ENCODE peak calls at places on chromosomes 7 and 10, in nine cellular contexts. One of them, this sample, is unnamed.

GRCh38 chr10:80356563-80356999 is at the start of the genes DYDC1 and DYDC2:
- DNase-seq in AG09319: no peak
- DNase-seq in LNCaP clone FGC: no peak
- DNase-seq in cardiac fibroblast: no peak
- DNase-seq in endothelial cell: peak; percentile 52
- DNase-seq in epithelial cell of esophagus: peak; percentile 56
- DNase-seq in HCT116: no peak
- DNase-seq in lower lobe of right lung: peak; percentile 83
- DNase-seq in CD8-positive, alpha-beta T cell: no peak
- DNase-seq in this sample: peak; percentile 95

GRCh38 chr10:21497177-21497807 is 28.2 kb downstream of the SKIDA1 start:
- DNase-seq in LNCaP clone FGC: peak; percentile 50
- DNase-seq in CD8-positive, alpha-beta T cell: no peak
- DNase-seq in cardiac fibroblast: peak; percentile 64
- DNase-seq in epithelial cell of esophagus: peak; percentile 90
- DNase-seq in HCT116: peak; percentile 82
- DNase-seq in AG09319: no peak
- DNase-seq in endothelial cell: peak; percentile 80
- DNase-seq in lower lobe of right lung: peak; percentile 95
- DNase-seq in this sample: peak; percentile 94

GRCh38 chr7:140723002-140723401 is 26.5 kb downstream of the NDUFB2 start:
- DNase-seq in epithelial cell of esophagus: no peak
- DNase-seq in endothelial cell: no peak
- DNase-seq in AG09319: no peak
- DNase-seq in LNCaP clone FGC: no peak
- DNase-seq in HCT116: no peak
- DNase-seq in cardiac fibroblast: no peak
- DNase-seq in CD8-positive, alpha-beta T cell: peak; percentile 5
- DNase-seq in lower lobe of right lung: no peak
- DNase-seq in this sample: no peak

GRCh38 chr7:44460325-44460724 is 30.1 kb downstream of the NUDCD3 start:
- DNase-seq in lower lobe of right lung: no peak
- DNase-seq in epithelial cell of esophagus: peak; percentile 23
- DNase-seq in AG09319: no peak
- DNase-seq in endothelial cell: no peak
- DNase-seq in LNCaP clone FGC: no peak
- DNase-seq in HCT116: no peak
- DNase-seq in CD8-positive, alpha-beta T cell: peak; percentile 13
- DNase-seq in cardiac fibroblast: no peak
- DNase-seq in this sample: no peak

GRCh38 chr7:16915405-16915804 is 33.6 kb upstream of the AGR3 start:
- DNase-seq in cardiac fibroblast: peak; percentile 89
- DNase-seq in CD8-positive, alpha-beta T cell: no peak
- DNase-seq in AG09319: peak; percentile 52
- DNase-seq in HCT116: peak; percentile 3
- DNase-seq in lower lobe of right lung: no peak
- DNase-seq in endothelial cell: no peak
- DNase-seq in LNCaP clone FGC: no peak
- DNase-seq in epithelial cell of esophagus: peak; percentile 98
- DNase-seq in this sample: no peak

GRCh38 chr7:158123753-158124152 is 463.9 kb downstream of the PTPRN2 start:
- DNase-seq in HCT116: no peak
- DNase-seq in CD8-positive, alpha-beta T cell: no peak
- DNase-seq in cardiac fibroblast: no peak
- DNase-seq in epithelial cell of esophagus: no peak
- DNase-seq in lower lobe of right lung: no peak
- DNase-seq in AG09319: no peak
- DNase-seq in endothelial cell: no peak
- DNase-seq in LNCaP clone FGC: no peak
- DNase-seq in this sample: no peak

GRCh38 chr10:16809074-16809718 is 8.0 kb downstream of the RSU1 start:
- DNase-seq in endothelial cell: peak; percentile 66
- DNase-seq in epithelial cell of esophagus: peak; percentile 49
- DNase-seq in cardiac fibroblast: peak; percentile 65
- DNase-seq in lower lobe of right lung: no peak
- DNase-seq in AG09319: no peak
- DNase-seq in HCT116: peak; percentile 31
- DNase-seq in LNCaP clone FGC: no peak
- DNase-seq in CD8-positive, alpha-beta T cell: no peak
- DNase-seq in this sample: peak; percentile 87

GRCh38 chr10:2137549-2138174 is 400.3 kb upstream of the ADARB2 start:
- DNase-seq in HCT116: no peak
- DNase-seq in CD8-positive, alpha-beta T cell: no peak
- DNase-seq in epithelial cell of esophagus: peak; percentile 76
- DNase-seq in endothelial cell: peak; percentile 49
- DNase-seq in lower lobe of right lung: no peak
- DNase-seq in cardiac fibroblast: no peak
- DNase-seq in AG09319: no peak
- DNase-seq in LNCaP clone FGC: peak; percentile 2
- DNase-seq in this sample: peak; percentile 78

GRCh38 chr7:134515569-134516468 is 11.5 kb upstream of the AKR1B10 start:
- DNase-seq in HCT116: peak; percentile 68
- DNase-seq in AG09319: peak; percentile 48
- DNase-seq in lower lobe of right lung: no peak
- DNase-seq in LNCaP clone FGC: no peak
- DNase-seq in CD8-positive, alpha-beta T cell: no peak
- DNase-seq in epithelial cell of esophagus: peak; percentile 92
- DNase-seq in endothelial cell: no peak
- DNase-seq in cardiac fibroblast: peak; percentile 97
- DNase-seq in this sample: no peak

GRCh38 chr7:151694828-151695580 is 175.3 kb upstream of the RHEB start:
- DNase-seq in endothelial cell: no peak
- DNase-seq in cardiac fibroblast: no peak
- DNase-seq in AG09319: no peak
- DNase-seq in lower lobe of right lung: peak; percentile 51
- DNase-seq in CD8-positive, alpha-beta T cell: no peak
- DNase-seq in HCT116: no peak
- DNase-seq in epithelial cell of esophagus: no peak
- DNase-seq in LNCaP clone FGC: peak; percentile 79
- DNase-seq in this sample: no peak

GRCh38 chr7:92717982-92718716 is 118.2 kb downstream of the CDK6 start:
- DNase-seq in lower lobe of right lung: peak; percentile 48
- DNase-seq in CD8-positive, alpha-beta T cell: no peak
- DNase-seq in AG09319: no peak
- DNase-seq in endothelial cell: peak; percentile 7
- DNase-seq in epithelial cell of esophagus: peak; percentile 74
- DNase-seq in LNCaP clone FGC: peak; percentile 42
- DNase-seq in HCT116: no peak
- DNase-seq in cardiac fibroblast: peak; percentile 55
- DNase-seq in this sample: no peak

GRCh38 chr7:1248459-1249131 is 15.9 kb downstream of the UNCX start:
- DNase-seq in endothelial cell: no peak
- DNase-seq in HCT116: no peak
- DNase-seq in AG09319: no peak
- DNase-seq in lower lobe of right lung: peak; percentile 39
- DNase-seq in epithelial cell of esophagus: no peak
- DNase-seq in LNCaP clone FGC: no peak
- DNase-seq in CD8-positive, alpha-beta T cell: no peak
- DNase-seq in cardiac fibroblast: no peak
- DNase-seq in this sample: peak; percentile 78

GRCh38 chr10:63866075-63866746 is 345.0 kb downstream of the REEP3 start:
- DNase-seq in LNCaP clone FGC: no peak
- DNase-seq in epithelial cell of esophagus: peak; percentile 55
- DNase-seq in AG09319: no peak
- DNase-seq in lower lobe of right lung: no peak
- DNase-seq in HCT116: peak; percentile 56
- DNase-seq in CD8-positive, alpha-beta T cell: no peak
- DNase-seq in endothelial cell: peak; percentile 75
- DNase-seq in cardiac fibroblast: peak; percentile 70
- DNase-seq in this sample: peak; percentile 95

GRCh38 chr10:91690412-91690811 is 57.5 kb upstream of the PPP1R3C start:
- DNase-seq in CD8-positive, alpha-beta T cell: no peak
- DNase-seq in AG09319: no peak
- DNase-seq in cardiac fibroblast: no peak
- DNase-seq in endothelial cell: no peak
- DNase-seq in epithelial cell of esophagus: no peak
- DNase-seq in lower lobe of right lung: no peak
- DNase-seq in LNCaP clone FGC: peak; percentile 90
- DNase-seq in HCT116: no peak
- DNase-seq in this sample: no peak

GRCh38 chr10:31062856-31063255 is 31.2 kb upstream of the ZNF438 start:
- DNase-seq in HCT116: no peak
- DNase-seq in AG09319: peak; percentile 62
- DNase-seq in cardiac fibroblast: peak; percentile 42
- DNase-seq in LNCaP clone FGC: no peak
- DNase-seq in lower lobe of right lung: no peak
- DNase-seq in epithelial cell of esophagus: peak; percentile 24
- DNase-seq in endothelial cell: no peak
- DNase-seq in CD8-positive, alpha-beta T cell: no peak
- DNase-seq in this sample: no peak

DNA sequence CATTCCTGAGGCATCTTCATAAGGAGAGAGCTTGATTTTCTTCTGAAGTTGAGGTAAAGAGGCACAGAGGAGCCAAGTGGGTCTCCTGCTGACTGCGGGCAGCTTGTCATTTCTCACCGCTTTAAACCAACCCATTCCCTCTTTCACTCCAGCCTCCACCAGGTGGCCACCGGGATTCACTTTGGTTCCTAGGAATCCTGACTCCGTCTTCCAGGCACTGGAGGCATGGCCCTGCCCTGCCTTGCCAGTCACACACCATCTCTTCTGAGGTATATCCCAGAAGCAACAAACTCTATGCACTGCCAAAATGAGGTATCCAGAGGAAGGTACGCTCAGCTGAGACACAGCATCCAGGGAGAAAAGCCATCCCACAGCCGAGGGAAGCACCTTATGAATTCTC is 280.8 kb downstream of the TNS3 start:
- DNase-seq in endothelial cell: no peak
- DNase-seq in CD8-positive, alpha-beta T cell: no peak
- DNase-seq in lower lobe of right lung: no peak
- DNase-seq in HCT116: no peak
- DNase-seq in cardiac fibroblast: no peak
- DNase-seq in epithelial cell of esophagus: no peak
- DNase-seq in LNCaP clone FGC: no peak
- DNase-seq in AG09319: no peak
- DNase-seq in this sample: peak; percentile 86
- TF ChIP-seq CTCF in endothelial cell: no peak
- TF ChIP-seq CTCF in CD8-positive, alpha-beta T cell: no peak
- TF ChIP-seq CTCF in lower lobe of right lung: no peak
- TF ChIP-seq CTCF in HCT116: peak; percentile 6
- TF ChIP-seq CTCF in cardiac fibroblast: no peak
- TF ChIP-seq CTCF in epithelial cell of esophagus: no peak
- TF ChIP-seq CTCF in LNCaP clone FGC: peak; percentile 34
- TF ChIP-seq CTCF in AG09319: no peak
- TF ChIP-seq CTCF in this sample: peak; percentile 65

DNA sequence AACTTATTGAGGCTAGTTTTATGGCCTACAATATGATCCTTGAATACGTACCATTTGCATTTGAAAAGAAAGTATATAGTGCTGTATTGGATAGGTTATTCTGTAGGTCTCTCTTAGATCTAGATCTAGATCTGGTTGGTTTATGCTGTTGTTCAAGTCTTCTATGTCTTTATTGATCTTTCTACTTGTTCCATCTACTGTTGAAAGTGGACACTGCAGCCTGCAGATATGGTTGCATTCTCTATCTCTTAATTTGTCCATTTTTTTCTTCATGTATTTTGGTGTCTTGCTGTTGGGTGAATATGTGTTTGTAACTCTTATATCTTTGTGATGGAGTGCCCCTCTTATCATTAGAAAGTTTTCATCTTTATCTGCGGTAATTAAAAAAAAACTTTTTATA is 139.4 kb upstream of the PCDH15 start:
- DNase-seq in epithelial cell of esophagus: no peak
- DNase-seq in cardiac fibroblast: no peak
- DNase-seq in endothelial cell: no peak
- DNase-seq in CD8-positive, alpha-beta T cell: no peak
- DNase-seq in AG09319: no peak
- DNase-seq in HCT116: no peak
- DNase-seq in lower lobe of right lung: no peak
- DNase-seq in LNCaP clone FGC: no peak
- DNase-seq in this sample: no peak
- TF ChIP-seq CTCF in epithelial cell of esophagus: no peak
- TF ChIP-seq CTCF in cardiac fibroblast: no peak
- TF ChIP-seq CTCF in endothelial cell: no peak
- TF ChIP-seq CTCF in CD8-positive, alpha-beta T cell: no peak
- TF ChIP-seq CTCF in AG09319: no peak
- TF ChIP-seq CTCF in HCT116: no peak
- TF ChIP-seq CTCF in lower lobe of right lung: no peak
- TF ChIP-seq CTCF in LNCaP clone FGC: peak; percentile 63
- TF ChIP-seq CTCF in this sample: peak; percentile 26

GRCh38 chr7:99397632-99397983 is 10.8 kb downstream of the PDAP1 start:
- DNase-seq in AG09319: no peak
- DNase-seq in endothelial cell: no peak
- DNase-seq in CD8-positive, alpha-beta T cell: no peak
- DNase-seq in HCT116: no peak
- DNase-seq in cardiac fibroblast: no peak
- DNase-seq in lower lobe of right lung: no peak
- DNase-seq in LNCaP clone FGC: no peak
- DNase-seq in epithelial cell of esophagus: no peak
- DNase-seq in this sample: no peak
- TF ChIP-seq CTCF in AG09319: no peak
- TF ChIP-seq CTCF in endothelial cell: no peak
- TF ChIP-seq CTCF in CD8-positive, alpha-beta T cell: no peak
- TF ChIP-seq CTCF in HCT116: no peak
- TF ChIP-seq CTCF in cardiac fibroblast: no peak
- TF ChIP-seq CTCF in lower lobe of right lung: no peak
- TF ChIP-seq CTCF in LNCaP clone FGC: no peak
- TF ChIP-seq CTCF in epithelial cell of esophagus: no peak
- TF ChIP-seq CTCF in this sample: no peak

GRCh38 chr7:74655785-74656420 is 1.6 kb upstream of the GTF2I start:
- DNase-seq in lower lobe of right lung: no peak
- DNase-seq in epithelial cell of esophagus: no peak
- DNase-seq in LNCaP clone FGC: no peak
- DNase-seq in CD8-positive, alpha-beta T cell: no peak
- DNase-seq in AG09319: no peak
- DNase-seq in HCT116: no peak
- DNase-seq in cardiac fibroblast: peak; percentile 11
- DNase-seq in endothelial cell: no peak
- DNase-seq in this sample: no peak

GRCh38 chr7:74658171-74659004 is 870 bp downstream of the GTF2I start:
- DNase-seq in LNCaP clone FGC: peak; percentile 70
- DNase-seq in HCT116: peak; percentile 75
- DNase-seq in lower lobe of right lung: peak; percentile 94
- DNase-seq in CD8-positive, alpha-beta T cell: peak; percentile 70
- DNase-seq in endothelial cell: peak; percentile 99
- DNase-seq in cardiac fibroblast: peak; percentile 89
- DNase-seq in AG09319: peak; percentile 83
- DNase-seq in epithelial cell of esophagus: peak; percentile 96
- DNase-seq in this sample: peak; percentile 97

GRCh38 chr7:74656421-74656910 is 1.1 kb upstream of the GTF2I start:
- DNase-seq in AG09319: no peak
- DNase-seq in lower lobe of right lung: no peak
- DNase-seq in cardiac fibroblast: peak; percentile 25
- DNase-seq in LNCaP clone FGC: no peak
- DNase-seq in CD8-positive, alpha-beta T cell: no peak
- DNase-seq in epithelial cell of esophagus: no peak
- DNase-seq in endothelial cell: peak; percentile 53
- DNase-seq in HCT116: no peak
- DNase-seq in this sample: peak; percentile 78

GRCh38 chr7:74656911-74657691 is 417 bp upstream of the GTF2I start:
- DNase-seq in lower lobe of right lung: peak; percentile 100
- DNase-seq in CD8-positive, alpha-beta T cell: peak; percentile 95
- DNase-seq in AG09319: peak; percentile 92
- DNase-seq in endothelial cell: peak; percentile 99
- DNase-seq in HCT116: peak; percentile 92
- DNase-seq in cardiac fibroblast: peak; percentile 97
- DNase-seq in epithelial cell of esophagus: peak; percentile 96
- DNase-seq in LNCaP clone FGC: peak; percentile 84
- DNase-seq in this sample: peak; percentile 99

GRCh38 chr7:74657692-74658170 is at the start of gene GTF2I:
- DNase-seq in HCT116: no peak
- DNase-seq in lower lobe of right lung: no peak
- DNase-seq in LNCaP clone FGC: no peak
- DNase-seq in CD8-positive, alpha-beta T cell: peak; percentile 34
- DNase-seq in cardiac fibroblast: no peak
- DNase-seq in AG09319: no peak
- DNase-seq in endothelial cell: peak; percentile 53
- DNase-seq in epithelial cell of esophagus: no peak
- DNase-seq in this sample: no peak
- TF ChIP-seq CTCF in HCT116: no peak
- TF ChIP-seq CTCF in lower lobe of right lung: no peak
- TF ChIP-seq CTCF in LNCaP clone FGC: no peak
- TF ChIP-seq CTCF in CD8-positive, alpha-beta T cell: no peak
- TF ChIP-seq CTCF in cardiac fibroblast: no peak
- TF ChIP-seq CTCF in AG09319: no peak
- TF ChIP-seq CTCF in endothelial cell: no peak
- TF ChIP-seq CTCF in epithelial cell of esophagus: no peak
- TF ChIP-seq CTCF in this sample: no peak

This sample was measured in endodermal cell.